ENCODE peak calls at places on chromosomes 11 and 22, in six cellular contexts. R is left colon; M is NCI-H2171 treated with DMSO at 0.1 percent for 48 hours; N is stimulated activated CD4-positive, alpha-beta T cell treated with anti-CD3 and anti-CD28 coated beads, Interleukin-15, amount 100 ng/mL, for 48 hours; I is glutamatergic neuron; U is choroid plexus epithelial cell. F is an unnamed sample.

GRCh38 chr11:93474122-93474521 is 69.1 kb downstream of the SMCO4 start:
- DNase-seq in M (peak), N (no peak), U (no peak), R (no peak), I (no peak), F (no peak)

GRCh38 chr11:58629857-58630256 is 7.4 kb downstream of the CNTF start:
- DNase-seq in M (peak), R (peak), N (no peak), I (no peak), U (peak), F (peak)

GRCh38 chr11:2940166-2940929 is 11.1 kb upstream of the PHLDA2 start:
- DNase-seq in I (no peak), U (peak), M (no peak), N (no peak), R (peak), F (no peak)

GRCh38 chr22:24091551-24092420 is 80.7 kb downstream of the CABIN1 start:
- DNase-seq in M (no peak), N (no peak), R (no peak), I (no peak), U (no peak), F (no peak)

GRCh38 chr11:1196516-1197391 is 26.1 kb upstream of the MUC5B start:
- DNase-seq in U (no peak), I (no peak), N (no peak), R (no peak), M (no peak), F (no peak)

GRCh38 chr11:96470521-96470920 is 80.7 kb downstream of the JRKL start:
- DNase-seq in U (no peak), R (no peak), M (no peak), N (no peak), I (no peak), F (no peak)

GRCh38 chr22:47372596-47373385 is 610.3 kb downstream of the TBC1D22A start:
- DNase-seq in N (no peak), M (no peak), R (no peak), U (no peak), I (no peak), F (no peak)

GRCh38 chr22:37018815-37019308 is 385 bp downstream of the TST start:
- DNase-seq in N (no peak), U (peak), M (peak), I (peak), R (peak), F (no peak)

GRCh38 chr11:46291441-46292143 is 14.1 kb downstream of the CREB3L1 start:
- DNase-seq in N (no peak), I (no peak), R (no peak), M (no peak), U (peak), F (no peak)

GRCh38 chr11:7060828-7061227 is 28.0 kb upstream of the RBMXL2 start:
- DNase-seq in I (no peak), U (peak), R (no peak), M (no peak), N (no peak), F (no peak)

GRCh38 chr11:88644724-88645123 is 307.2 kb upstream of the CTSC start:
- DNase-seq in M (no peak), U (no peak), N (no peak), R (no peak), I (no peak), F (no peak)

GRCh38 chr11:18392434-18393321 is 1.7 kb upstream of the LDHA start:
- DNase-seq in R (no peak), M (no peak), N (no peak), I (no peak), U (no peak), F (no peak)

GRCh38 chr11:11252403-11252802 is 100.6 kb downstream of the CSNK2A3 start:
- DNase-seq in U (no peak), I (no peak), M (peak), N (no peak), R (no peak), F (no peak)

GRCh38 chr22:32607086-32607485 is 132.5 kb downstream of the FBXO7 start:
- DNase-seq in M (no peak), U (no peak), I (no peak), N (no peak), R (no peak), F (no peak)

GRCh38 chr22:22322792-22323191 is 78.2 kb downstream of the VPREB1 start:
- DNase-seq in M (no peak), N (no peak), U (no peak), I (no peak), R (no peak), F (no peak)

GRCh38 chr11:12362857-12363256 is 14.5 kb upstream of the PARVA start:
- DNase-seq in U (no peak), R (no peak), M (no peak), N (no peak), I (no peak), F (no peak)

GRCh38 chr11:18491924-18492323 is 34.8 kb downstream of the TSG101 start:
- DNase-seq in N (no peak), U (peak), M (no peak), R (no peak), I (no peak), F (no peak)

GRCh38 chr11:65927904-65928397 is 8.7 kb downstream of the DRAP1 start:
- DNase-seq in I (no peak), U (peak), R (peak), M (no peak), N (peak), F (peak)

GRCh38 chr11:112731538-112731937 is 229.7 kb upstream of the NCAM1 start:
- DNase-seq in I (no peak), N (no peak), U (no peak), R (no peak), M (no peak), F (no peak)

GRCh38 chr11:1749020-1749758 is 1.2 kb downstream of the IFITM10 start:
- DNase-seq in M (no peak), N (no peak), U (no peak), R (no peak), I (peak), F (no peak)

GRCh38 chr22:25051983-25052710 is 99.6 kb downstream of the KIAA1671 start:
- DNase-seq in U (no peak), M (peak), N (no peak), I (no peak), R (peak), F (no peak)

GRCh38 chr11:132471491-132471890 is 1060.8 kb downstream of the OPCML start:
- DNase-seq in M (no peak), N (no peak), I (no peak), U (no peak), R (no peak), F (no peak)

GRCh38 chr11:44589301-44589700 is 23.8 kb downstream of the CD82 start:
- DNase-seq in M (no peak), U (peak), N (no peak), R (no peak), I (no peak), F (no peak)

GRCh38 chr11:27352781-27353180 is 10.2 kb downstream of the CCDC34 start:
- DNase-seq in I (no peak), R (no peak), M (no peak), U (no peak), N (no peak), F (no peak)

GRCh38 chr11:117573326-117573725 is 223.7 kb downstream of the DSCAML1 start:
- DNase-seq in R (no peak), I (no peak), U (no peak), M (no peak), N (no peak), F (no peak)